ENCODE peak calls at places on chromosomes 11 and 22, in ten cellular contexts. E is astrocyte of the cerebellum, K is glutamatergic neuron, S is fibroblast of lung, D is AG09309, X is HCT116, U is fibroblast of the aortic adventitia, V is AG04449, C is cardiac muscle cell, W is pancreas. J is an unnamed sample.

GRCh38 chr11:28146123-28146751 is 38.0 kb downstream of the METTL15 start:
- DNase-seq in X (peak; percentile 90), D (peak; percentile 67), U (peak; percentile 88), C (no peak), W (no peak), V (peak; percentile 63), K (no peak), E (peak; percentile 85), S (peak; percentile 87), J (peak; percentile 79)

GRCh38 chr11:110174645-110175310 is 81.6 kb downstream of the ZC3H12C start:
- DNase-seq in D (no peak), C (no peak), X (no peak), E (no peak), V (no peak), U (peak; percentile 57), S (peak; percentile 34), W (no peak), K (no peak), J (no peak)

GRCh38 chr11:37509471-37509870 is 911.4 kb upstream of the RAG2 start:
- DNase-seq in S (no peak), V (no peak), D (no peak), C (no peak), U (no peak), X (no peak), E (no peak), W (no peak), K (no peak), J (peak; percentile 60)

GRCh38 chr11:82732734-82733443 is 775 bp downstream of the FAM181B start:
- DNase-seq in V (no peak), U (no peak), W (peak; percentile 47), S (no peak), E (no peak), K (peak; percentile 49), C (peak; percentile 43), X (no peak), D (no peak), J (no peak)

GRCh38 chr11:102120006-102120405 is 9.8 kb downstream of the YAP1 start:
- DNase-seq in U (peak; percentile 36), W (no peak), K (no peak), D (no peak), S (peak; percentile 66), E (no peak), X (no peak), V (no peak), C (no peak), J (peak; percentile 78)

GRCh38 chr11:90805172-90805571 is 582.3 kb upstream of the CHORDC1 start:
- DNase-seq in K (no peak), S (no peak), V (no peak), X (no peak), C (no peak), U (no peak), D (no peak), W (no peak), E (no peak), J (peak; percentile 72)

GRCh38 chr11:26820739-26821138 is 98.9 kb upstream of the SLC5A12 start:
- DNase-seq in C (no peak), W (no peak), S (peak; percentile 93), X (no peak), V (peak; percentile 81), D (peak; percentile 89), E (no peak), K (no peak), U (peak; percentile 97), J (no peak)

GRCh38 chr11:78039919-78040671 is 17.0 kb upstream of the KCTD14 start:
- DNase-seq in C (peak; percentile 63), W (peak; percentile 68), K (no peak), X (no peak), U (peak; percentile 85), E (no peak), S (peak; percentile 74), V (peak; percentile 63), D (peak; percentile 46), J (peak; percentile 91)

GRCh38 chr11:131916633-131917032 is 546.2 kb downstream of the NTM start:
- DNase-seq in W (no peak), D (no peak), V (no peak), U (no peak), S (peak; percentile 62), K (no peak), X (no peak), C (no peak), E (no peak), J (no peak)

GRCh38 chr11:27255447-27255828 is 107.6 kb downstream of the CCDC34 start:
- DNase-seq in U (peak; percentile 83), K (no peak), C (no peak), E (peak; percentile 92), S (peak; percentile 18), V (peak; percentile 95), X (no peak), W (no peak), D (peak; percentile 74), J (no peak)

DNA sequence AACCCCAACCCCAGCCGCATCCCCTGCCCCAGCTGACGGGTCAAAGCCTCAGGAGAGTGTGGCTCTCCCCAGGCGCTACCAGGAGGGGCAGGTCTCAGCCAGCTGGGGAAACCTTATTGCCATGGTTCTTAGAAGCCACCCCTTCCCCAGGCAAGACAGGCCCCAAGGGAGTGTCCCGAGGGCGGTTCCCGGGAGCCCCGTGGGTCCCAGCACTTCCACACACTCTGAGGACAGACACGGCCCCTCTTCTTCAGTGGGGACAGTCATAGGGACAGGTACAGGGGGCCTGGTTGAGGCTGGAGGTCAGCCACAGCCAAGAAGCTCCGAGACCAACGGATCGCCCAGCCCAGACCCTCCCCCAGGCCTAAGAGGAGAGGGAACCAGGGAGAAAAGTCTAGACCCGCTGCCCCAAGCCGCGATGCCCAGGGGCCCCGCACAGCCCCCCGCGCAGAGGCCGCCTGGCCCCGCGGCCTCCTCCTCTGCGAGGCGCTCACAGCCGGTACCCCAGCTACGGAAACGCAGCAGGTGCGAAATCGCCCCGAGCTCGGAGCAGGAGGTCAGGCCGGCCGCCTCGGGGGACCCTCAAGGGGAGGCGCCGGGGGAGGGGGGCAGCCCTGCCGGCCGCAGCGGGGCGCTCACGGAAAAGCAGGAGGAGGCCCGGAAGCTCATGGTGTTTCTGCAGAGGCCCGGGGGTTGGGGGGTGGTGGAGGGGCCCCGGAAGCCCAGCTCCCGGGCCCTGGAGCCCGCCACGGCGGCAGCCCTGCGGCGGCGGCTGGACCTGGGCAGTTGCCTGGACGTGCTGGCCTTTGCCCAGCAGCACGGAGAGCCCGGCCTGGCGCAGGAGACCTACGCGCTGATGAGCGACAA is 2.6 kb downstream of the KLHDC7B start:
- DNase-seq in E (no peak), V (no peak), K (peak; percentile 40), X (no peak), D (no peak), U (no peak), S (no peak), C (no peak), W (peak; percentile 57), J (no peak)
- TF ChIP-seq CTCF in E (no peak), V (no peak), K (no peak), X (no peak), D (no peak), U (no peak), S (no peak), C (peak; percentile 9), W (no peak), J (no peak)

DNA sequence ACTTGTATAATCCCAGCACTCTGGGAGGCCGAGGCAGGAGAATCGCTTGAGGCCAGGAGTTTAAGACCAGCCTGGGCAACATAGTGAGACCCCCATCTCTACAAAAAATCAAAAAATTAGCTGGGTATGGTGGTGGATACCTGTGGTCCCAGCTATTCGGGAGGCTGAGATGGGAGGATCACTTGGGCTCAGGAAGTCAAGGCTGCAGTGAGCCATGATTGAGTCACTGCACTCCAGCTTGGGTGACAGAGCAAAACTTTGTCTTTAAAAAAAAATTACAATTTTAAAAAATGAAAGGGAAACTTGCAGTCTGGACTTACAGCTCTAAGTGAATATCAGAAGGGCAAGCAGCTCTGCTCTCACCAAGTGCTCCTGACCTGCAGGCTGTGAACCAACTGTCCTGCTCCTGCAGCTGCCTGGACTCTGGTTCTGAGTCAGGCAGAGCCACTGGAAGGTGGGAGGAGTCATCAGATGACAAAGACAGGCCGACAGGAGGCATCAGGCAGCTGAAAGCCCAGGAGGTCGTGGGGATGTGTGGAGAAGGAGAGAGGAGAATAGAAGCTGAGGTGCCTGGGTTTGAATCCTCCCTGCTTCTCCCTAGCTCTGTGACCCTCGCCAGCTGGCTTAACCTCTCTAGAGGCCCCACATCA is 9.6 kb downstream of the SMTNL1 start:
- DNase-seq in X (no peak), D (no peak), W (no peak), K (peak; percentile 47), U (no peak), C (no peak), E (no peak), V (no peak), S (peak; percentile 23), J (peak; percentile 62)
- TF ChIP-seq CTCF in X (no peak), D (peak; percentile 22), W (no peak), K (no peak), U (no peak), C (peak; percentile 19), E (no peak), V (peak; percentile 22), S (peak; percentile 9), J (peak; percentile 39)

GRCh38 chr22:28950567-28951411 is 67.4 kb downstream of the ZNRF3 start:
- DNase-seq in D (no peak), S (no peak), U (no peak), C (no peak), V (no peak), E (no peak), X (no peak), W (no peak), K (no peak), J (no peak)
- TF ChIP-seq CTCF in D (no peak), S (no peak), U (no peak), C (no peak), V (no peak), E (peak; percentile 16), X (peak; percentile 17), W (no peak), K (peak; percentile 47), J (no peak)

GRCh38 chr11:14230407-14230806 is 128.6 kb downstream of the RRAS2 start:
- DNase-seq in U (no peak), X (no peak), D (no peak), W (no peak), S (no peak), K (no peak), E (no peak), V (no peak), C (no peak), J (no peak)

GRCh38 chr11:14229472-14229871 is 129.5 kb downstream of the RRAS2 start:
- DNase-seq in X (no peak), E (no peak), S (no peak), D (no peak), W (no peak), V (no peak), U (no peak), C (no peak), K (no peak), J (no peak)

GRCh38 chr11:14234446-14234845 is 124.5 kb downstream of the RRAS2 start:
- DNase-seq in C (no peak), S (no peak), X (no peak), K (no peak), V (no peak), E (no peak), W (no peak), D (no peak), U (no peak), J (no peak)

GRCh38 chr11:14235701-14236100 is 123.3 kb downstream of the RRAS2 start:
- DNase-seq in K (no peak), E (no peak), W (no peak), S (no peak), U (no peak), X (no peak), D (no peak), V (no peak), C (no peak), J (no peak)

DNA sequence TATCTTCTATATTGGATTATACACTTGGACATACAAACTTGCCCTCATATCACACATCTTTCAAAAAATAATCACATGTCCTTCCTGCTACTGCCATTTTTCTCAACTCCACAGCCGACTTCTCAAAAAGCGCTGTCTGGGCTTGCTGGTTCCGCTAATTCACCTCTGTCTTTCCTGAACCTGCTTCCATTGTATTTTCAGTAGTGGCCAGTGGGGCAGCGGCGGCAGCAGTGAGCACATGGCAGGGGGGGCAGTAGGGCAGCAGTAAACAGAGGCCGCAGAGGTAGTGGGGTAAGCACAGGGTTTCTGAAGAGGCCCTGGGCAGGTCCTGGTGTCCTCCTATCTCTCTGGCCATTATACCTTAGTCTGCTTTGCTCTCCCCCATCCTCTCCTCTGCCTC is 126.3 kb downstream of the RRAS2 start:
- DNase-seq in E (no peak), V (no peak), W (no peak), U (no peak), C (no peak), D (no peak), X (no peak), S (no peak), K (no peak), J (peak; percentile 14)
- TF ChIP-seq CTCF in E (peak; percentile 36), V (peak; percentile 31), W (no peak), U (peak; percentile 22), C (peak; percentile 34), D (peak; percentile 33), X (peak; percentile 79), S (peak; percentile 27), K (peak; percentile 24), J (peak; percentile 62)

J was measured in PC-3.